ENCODE peak calls at places on chromosomes 16 and 17, in five cellular contexts. H, Q, S, V and K are unnamed samples.

GRCh38 chr17:4744999-4745969 is 5.6 kb upstream of the CXCL16 start:
- DNase-seq in H (no peak), Q (no peak), S (no peak), V (no peak), K (no peak)

GRCh38 chr17:46144246-46144645 is 49.0 kb downstream of the KANSL1 start:
- DNase-seq in H (no peak), Q (no peak), S (no peak), V (no peak), K (no peak)

GRCh38 chr17:81536299-81537290 is 8.4 kb downstream of the FSCN2 start:
- DNase-seq in H (no peak), Q (no peak), S (no peak), V (no peak), K (no peak)

GRCh38 chr17:81250286-81251090 is 11.4 kb downstream of the NDUFAF8 start:
- DNase-seq in H (no peak), Q (no peak), S (no peak), V (no peak), K (no peak)

GRCh38 chr16:4664538-4665418 is 28.6 kb upstream of the NUDT16L1 start:
- DNase-seq in H (no peak), Q (peak), S (peak), V (peak), K (peak)

GRCh38 chr17:31490991-31491793 is 99.7 kb downstream of the RAB11FIP4 start:
- DNase-seq in H (no peak), Q (no peak), S (no peak), V (no peak), K (no peak)

GRCh38 chr17:56896217-56896967 is 17.5 kb downstream of the TRIM25 start:
- DNase-seq in H (no peak), Q (no peak), S (no peak), V (no peak), K (no peak)

GRCh38 chr16:27341971-27342370 is 28.2 kb downstream of the IL4R start:
- DNase-seq in H (no peak), Q (no peak), S (no peak), V (no peak), K (no peak)

GRCh38 chr17:15397605-15398004 is 56.2 kb upstream of the TEKT3 start:
- DNase-seq in H (no peak), Q (no peak), S (no peak), V (no peak), K (no peak)